ENCODE peak calls at places on chromosomes 7 and 10, in nine cellular contexts. W is fibroblast of mammary gland, N is DND-41, A is HFF-Myc, G is GM13976, I is astrocyte, J is AG04450, S is suprapubic skin, F is transverse colon. X is an unnamed sample.

GRCh38 chr7:103636153-103636552 is 190.1 kb upstream of the SLC26A5 start:
- DNase-seq in W (peak; percentile 46), N (no peak), A (no peak), G (no peak), I (peak; percentile 10), J (no peak), S (no peak), F (no peak), X (peak; percentile 35)

GRCh38 chr7:26959290-26959689 is 94.9 kb upstream of the SKAP2 start:
- DNase-seq in W (peak; percentile 25), N (no peak), A (no peak), G (no peak), I (no peak), J (no peak), S (no peak), F (no peak), X (no peak)

GRCh38 chr10:59908808-59909143 is 2.4 kb upstream of the CCDC6 start:
- DNase-seq in W (no peak), N (no peak), A (no peak), G (no peak), I (no peak), J (no peak), S (no peak), F (no peak), X (no peak)

GRCh38 chr10:88172159-88172558 is 308.7 kb downstream of the PTEN start:
- DNase-seq in W (no peak), N (no peak), A (no peak), G (no peak), I (no peak), J (no peak), S (no peak), F (no peak), X (peak; percentile 34)

GRCh38 chr7:87926581-87927461 is 7.2 kb upstream of the ADAM22 start:
- DNase-seq in W (peak; percentile 32), N (no peak), A (no peak), G (peak; percentile 44), I (peak; percentile 71), J (no peak), S (no peak), F (peak; percentile 42), X (no peak)

GRCh38 chr10:76334306-76334705 is 902.9 kb downstream of the LRMDA start:
- DNase-seq in W (peak; percentile 13), N (no peak), A (no peak), G (no peak), I (no peak), J (no peak), S (no peak), F (no peak), X (no peak)

GRCh38 chr7:134632937-134633540 is 13.6 kb upstream of the BPGM start:
- DNase-seq in W (peak; percentile 64), N (peak; percentile 20), A (no peak), G (no peak), I (peak; percentile 32), J (no peak), S (no peak), F (no peak), X (peak; percentile 42)

GRCh38 chr7:2516194-2516555 is 3.4 kb upstream of the LFNG start:
- DNase-seq in W (peak; percentile 19), N (no peak), A (no peak), G (no peak), I (no peak), J (no peak), S (no peak), F (no peak), X (no peak)

GRCh38 chr7:26648429-26649015 is 215.9 kb downstream of the SKAP2 start:
- DNase-seq in W (peak; percentile 82), N (no peak), A (no peak), G (no peak), I (peak; percentile 68), J (no peak), S (no peak), F (no peak), X (peak; percentile 53)

GRCh38 chr10:69715899-69716606 is 85.7 kb upstream of the COL13A1 start:
- DNase-seq in W (no peak), N (no peak), A (no peak), G (no peak), I (no peak), J (no peak), S (no peak), F (no peak), X (no peak)

GRCh38 chr7:96127746-96128145 is 194.2 kb downstream of the SLC25A13 start:
- DNase-seq in W (no peak), N (no peak), A (no peak), G (no peak), I (peak; percentile 22), J (no peak), S (no peak), F (no peak), X (peak; percentile 50)

GRCh38 chr7:96135241-96135640 is 186.7 kb downstream of the SLC25A13 start:
- DNase-seq in W (no peak), N (no peak), A (no peak), G (no peak), I (no peak), J (no peak), S (no peak), F (no peak), X (no peak)

GRCh38 chr7:96126382-96126781 is 195.5 kb downstream of the SLC25A13 start:
- DNase-seq in W (no peak), N (no peak), A (no peak), G (no peak), I (no peak), J (no peak), S (no peak), F (no peak), X (no peak)

GRCh38 chr7:96136600-96137239 is 185.2 kb downstream of the SLC25A13 start:
- DNase-seq in W (no peak), N (no peak), A (no peak), G (no peak), I (no peak), J (no peak), S (no peak), F (no peak), X (no peak)

DNA sequence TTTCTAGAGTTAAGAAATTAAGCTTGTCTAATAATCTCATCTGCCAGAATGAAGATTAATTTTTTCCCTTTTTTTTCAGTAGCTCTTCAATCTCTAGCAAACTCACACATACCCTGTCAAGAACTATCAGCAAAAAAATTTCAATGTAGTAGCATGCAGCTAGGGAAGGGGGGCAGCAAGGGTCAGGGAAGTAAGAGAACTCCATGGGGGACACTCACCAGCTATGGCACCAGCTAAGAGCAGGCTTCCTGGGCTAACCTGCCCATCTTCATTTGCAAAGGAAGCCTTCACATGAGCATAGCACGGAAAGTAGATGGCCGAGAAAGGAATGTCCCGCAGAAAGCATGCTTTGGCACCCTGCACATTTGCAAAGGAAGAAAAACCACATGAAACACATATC is 190.4 kb downstream of the SLC25A13 start:
- DNase-seq in W (no peak), N (no peak), A (no peak), G (no peak), I (no peak), J (no peak), S (no peak), F (no peak), X (no peak)
- TF ChIP-seq CTCF in W (no peak), N (no peak), A (no peak), G (no peak), I (no peak), J (no peak), S (no peak), F (no peak), X (no peak)

GRCh38 chr7:68176974-68177373 is 1180.3 kb downstream of the TYW1 start:
- DNase-seq in W (peak; percentile 62), N (peak; percentile 46), A (no peak), G (peak; percentile 36), I (peak; percentile 59), J (no peak), S (no peak), F (no peak), X (peak; percentile 4)
- TF ChIP-seq CTCF in W (peak; percentile 60), N (peak; percentile 79), A (peak; percentile 33), G (peak; percentile 5), I (peak; percentile 61), J (peak; percentile 10), S (peak; percentile 57), F (peak; percentile 42), X (peak; percentile 28)

GRCh38 chr10:74293686-74294365 is 142.8 kb downstream of the ADK start:
- DNase-seq in W (peak; percentile 82), N (no peak), A (no peak), G (no peak), I (peak; percentile 85), J (peak; percentile 34), S (no peak), F (no peak), X (peak; percentile 87)

GRCh38 chr10:74289956-74290355 is 138.9 kb downstream of the ADK start:
- DNase-seq in W (peak; percentile 31), N (no peak), A (no peak), G (no peak), I (peak; percentile 21), J (no peak), S (no peak), F (no peak), X (peak; percentile 38)

GRCh38 chr10:74289172-74289571 is 138.2 kb downstream of the ADK start:
- DNase-seq in W (no peak), N (no peak), A (no peak), G (no peak), I (no peak), J (no peak), S (no peak), F (no peak), X (no peak)

GRCh38 chr10:74290703-74291102 is 139.7 kb downstream of the ADK start:
- DNase-seq in W (peak; percentile 72), N (no peak), A (no peak), G (no peak), I (peak; percentile 79), J (no peak), S (no peak), F (no peak), X (peak; percentile 83)

GRCh38 chr10:74292871-74293427 is 141.9 kb downstream of the ADK start:
- DNase-seq in W (peak; percentile 84), N (no peak), A (no peak), G (no peak), I (peak; percentile 93), J (peak; percentile 37), S (no peak), F (no peak), X (peak; percentile 70)
- TF ChIP-seq CTCF in W (no peak), N (no peak), A (no peak), G (no peak), I (no peak), J (no peak), S (no peak), F (no peak), X (no peak)

GRCh38 chr7:54699715-54700114 is 59.3 kb downstream of the SEC61G start:
- DNase-seq in W (no peak), N (no peak), A (no peak), G (no peak), I (no peak), J (no peak), S (no peak), F (no peak), X (no peak)

GRCh38 chr7:54701982-54702381 is 57.0 kb downstream of the SEC61G start:
- DNase-seq in W (no peak), N (no peak), A (no peak), G (no peak), I (no peak), J (no peak), S (no peak), F (no peak), X (no peak)

DNA sequence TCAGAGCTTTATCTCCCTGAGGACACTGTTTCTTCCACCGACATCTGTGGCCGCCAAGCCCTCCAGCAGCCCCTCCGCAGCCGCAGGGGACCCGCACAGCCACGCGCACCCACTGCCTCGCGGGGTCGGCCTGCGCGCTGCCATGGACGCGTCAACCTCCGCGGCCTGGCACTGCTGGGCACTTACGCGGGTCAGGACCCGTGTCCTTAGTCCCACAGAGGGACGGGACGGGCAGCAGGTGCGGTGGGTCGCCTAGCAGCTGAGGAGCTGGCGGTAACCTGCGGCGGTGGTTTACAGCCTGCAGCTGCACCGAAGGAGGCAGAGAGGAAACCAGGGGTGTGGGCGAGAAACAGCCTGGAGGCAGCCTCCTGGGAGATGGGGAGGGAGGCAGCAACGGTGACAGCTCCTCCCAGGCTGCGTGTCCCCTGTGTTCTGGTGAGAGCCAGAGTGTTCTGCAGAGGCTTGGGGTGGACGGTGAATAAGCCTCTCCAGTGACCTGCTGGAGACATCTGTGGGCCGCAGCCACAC is 61.3 kb downstream of the SEC61G start:
- DNase-seq in W (no peak), N (no peak), A (no peak), G (no peak), I (no peak), J (no peak), S (no peak), F (no peak), X (no peak)
- TF ChIP-seq CTCF in W (no peak), N (no peak), A (no peak), G (no peak), I (no peak), J (no peak), S (no peak), F (no peak), X (no peak)